ENCODE peak calls at places on chromosomes 2 and 18, in six cellular contexts. M is neuronal stem cell, Y is H1, S is trophoblast cell, O is IMR-90, P is mesenchymal stem cell. U is an unnamed sample.

GRCh38 chr2:46246790-46247189 is 50.4 kb upstream of the EPAS1 start:
- DNase-seq in Y (no peak), O (no peak), P (no peak), M (no peak), S (peak), U (no peak)

GRCh38 chr2:215032153-215032552 is 106.3 kb downstream of the ABCA12 start:
- DNase-seq in Y (no peak), M (no peak), O (no peak), S (peak), P (no peak), U (no peak)

GRCh38 chr2:158966321-158966720 is 2.1 kb upstream of the TANC1 start:
- DNase-seq in Y (no peak), M (no peak), S (no peak), O (peak), P (peak), U (no peak)

GRCh38 chr2:215421859-215422461 is 13.9 kb downstream of the FN1 start:
- DNase-seq in M (no peak), Y (no peak), S (peak), P (no peak), O (no peak), U (no peak)

GRCh38 chr2:98827625-98828368 is 96.9 kb upstream of the MGAT4A start:
- DNase-seq in M (no peak), P (no peak), Y (no peak), S (no peak), O (no peak), U (no peak)

GRCh38 chr2:133657591-133657990 is 89.3 kb upstream of the NCKAP5 start:
- DNase-seq in M (no peak), O (peak), Y (no peak), P (peak), S (peak), U (peak)

GRCh38 chr2:54503192-54503591 is 47.1 kb downstream of the SPTBN1 start:
- DNase-seq in S (peak), M (peak), P (no peak), O (peak), Y (peak), U (peak)

GRCh38 chr2:162840598-162841246 is 2.2 kb upstream of the KCNH7 start:
- DNase-seq in S (peak), Y (peak), P (peak), M (peak), O (peak), U (peak)

GRCh38 chr2:241154915-241155314 is 4.6 kb downstream of the PPP1R7 start:
- DNase-seq in P (no peak), S (no peak), O (peak), Y (no peak), M (no peak), U (no peak)

GRCh38 chr18:23300211-23300887 is 152.7 kb upstream of the RIOK3 start:
- DNase-seq in Y (no peak), P (peak), M (no peak), S (peak), O (peak), U (no peak)

GRCh38 chr18:23301971-23302370 is 151.1 kb upstream of the RIOK3 start:
- DNase-seq in Y (no peak), M (no peak), P (no peak), S (no peak), O (no peak), U (no peak)

GRCh38 chr18:23306842-23307241 is 146.2 kb upstream of the RIOK3 start:
- DNase-seq in O (no peak), M (no peak), P (no peak), S (no peak), Y (no peak), U (no peak)

GRCh38 chr18:23302514-23302851 is 150.6 kb upstream of the RIOK3 start:
- DNase-seq in O (no peak), P (no peak), M (no peak), S (no peak), Y (no peak), U (no peak)

DNA sequence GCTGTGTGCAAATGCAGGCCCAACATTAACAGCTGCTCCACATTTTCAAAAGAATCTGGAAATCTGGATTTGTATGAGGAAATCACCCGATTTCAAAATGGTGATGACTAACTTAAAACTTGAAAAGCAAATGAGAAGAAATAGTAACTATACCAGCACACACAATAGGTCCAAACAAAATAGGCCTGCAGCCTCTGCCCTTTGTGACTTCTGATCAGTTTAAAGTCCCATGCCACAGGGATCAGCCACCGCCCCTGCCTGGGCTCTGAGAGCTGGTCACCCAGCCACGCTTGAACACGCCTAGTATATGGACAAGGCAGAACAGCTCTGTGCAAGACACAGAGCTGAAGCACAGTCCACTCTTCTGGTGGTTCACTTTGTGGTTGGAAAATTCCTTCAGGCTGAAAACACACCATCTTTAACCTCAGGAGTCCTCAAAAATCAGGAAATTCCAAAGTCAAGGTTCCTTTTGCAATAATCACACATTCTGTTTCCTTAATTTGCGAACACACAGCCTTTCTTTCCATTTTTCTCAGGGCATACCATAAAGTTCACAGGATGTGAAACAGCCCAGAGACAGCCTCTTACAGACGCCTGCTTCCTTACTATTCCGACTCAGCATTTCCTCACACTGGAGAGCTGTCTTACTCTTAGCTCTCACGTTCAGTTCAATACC is 150.1 kb upstream of the RIOK3 start:
- DNase-seq in M (no peak), S (peak), O (peak), P (peak), Y (no peak), U (no peak)
- H2AK5ac ChIP-seq in M (no peak), S (no peak), O (peak), P (peak), Y (no peak), U (no peak)

DNA sequence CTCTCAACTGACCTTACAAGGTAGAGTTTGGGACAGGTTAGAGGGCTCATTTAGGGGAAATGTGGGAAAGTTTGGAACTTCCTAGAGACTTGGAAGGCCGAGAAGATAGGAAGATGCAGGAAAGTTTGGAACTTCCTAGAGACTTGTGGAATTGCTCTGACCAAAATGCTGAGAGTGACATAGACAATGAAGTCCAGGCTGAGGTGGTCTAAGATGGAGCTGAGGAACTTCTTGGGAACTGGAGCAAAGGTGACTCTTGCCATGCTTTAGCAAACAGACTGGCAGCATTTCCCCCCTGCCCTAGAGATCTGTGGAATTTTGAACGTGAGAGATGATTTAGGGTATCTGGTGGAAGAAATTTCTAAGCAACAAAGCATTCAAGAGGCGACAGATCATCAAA is 258.9 kb upstream of the GULP1 start:
- DNase-seq in O (no peak), M (no peak), Y (no peak), S (no peak), P (no peak), U (peak)
- H2AK5ac ChIP-seq in O (no peak), M (no peak), Y (peak), S (no peak), P (no peak), U (peak)

GRCh38 chr2:44742054-44742453 is 199.4 kb upstream of the SIX3 start:
- DNase-seq in S (no peak), M (no peak), P (no peak), Y (no peak), O (no peak), U (no peak)
- H2AK5ac ChIP-seq in S (no peak), M (no peak), P (no peak), Y (no peak), O (no peak), U (no peak)

GRCh38 chr2:70144443-70145167 is 46.2 kb downstream of the C2orf42 start:
- DNase-seq in Y (no peak), P (no peak), S (no peak), O (no peak), M (no peak), U (no peak)

GRCh38 chr2:70143314-70144150 is 47.3 kb downstream of the C2orf42 start:
- DNase-seq in Y (no peak), O (peak), M (no peak), P (peak), S (peak), U (peak)

GRCh38 chr2:70142590-70143313 is 48.1 kb downstream of the C2orf42 start:
- DNase-seq in O (peak), P (peak), Y (peak), M (peak), S (peak), U (peak)

GRCh38 chr2:70140978-70141753 is 49.7 kb downstream of the C2orf42 start:
- DNase-seq in M (no peak), S (peak), P (peak), Y (peak), O (peak), U (peak)

DNA sequence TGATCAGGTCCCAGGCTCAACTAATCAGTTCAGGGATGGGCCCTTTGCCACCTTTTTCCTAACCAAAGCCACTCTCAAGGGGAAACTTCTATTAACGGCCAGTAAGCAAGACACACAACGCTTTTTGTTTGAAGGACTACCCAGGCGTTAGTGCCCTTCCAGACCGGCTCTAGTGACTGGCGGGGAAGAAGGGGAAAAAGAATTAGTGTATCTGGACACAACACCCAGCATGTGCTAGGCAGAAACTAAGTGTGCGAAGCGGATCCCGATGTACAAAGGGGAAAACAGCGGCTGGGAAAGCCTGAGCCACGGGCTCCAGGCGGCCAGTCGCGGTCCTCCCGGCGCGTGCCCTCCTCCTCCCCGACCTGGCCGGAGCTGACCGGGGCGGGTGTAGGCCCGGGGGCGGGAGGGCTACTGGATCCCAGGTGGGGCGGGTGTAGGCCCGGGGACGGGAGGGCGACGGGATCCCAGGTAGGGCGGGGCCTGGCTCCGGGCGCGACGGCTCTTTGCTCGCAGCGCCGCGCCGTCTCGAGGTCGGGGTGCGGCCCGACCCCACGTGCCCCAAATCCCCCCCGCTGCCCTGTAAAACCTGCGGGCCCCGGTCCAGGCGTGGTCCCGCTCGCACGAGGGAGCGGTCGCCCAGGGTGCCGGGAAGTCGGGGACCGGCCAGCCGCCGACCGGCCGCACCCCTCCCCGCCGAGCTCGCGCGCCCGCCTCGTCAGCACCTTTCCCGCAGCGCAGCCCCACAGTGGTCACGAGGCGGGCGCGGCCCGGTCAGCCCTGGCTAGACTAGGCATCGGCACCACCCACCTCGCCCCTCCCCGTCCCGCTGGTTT is 48.8 kb downstream of the C2orf42 start:
- DNase-seq in S (peak), M (peak), P (peak), Y (peak), O (peak), U (peak)
- H2AK5ac ChIP-seq in S (peak), M (peak), P (peak), Y (peak), O (peak), U (peak)